ENCODE peak calls at places on chromosomes 6 and 20, in six cellular contexts. One of them, this sample, is unnamed.

GRCh38 chr6:56399250-56399671 is 151.9 kb upstream of the COL21A1 start:
- DNase-seq in GM12891: no peak
- DNase-seq in K562: no peak
- DNase-seq in GM12878: no peak
- DNase-seq in HepG2: peak
- DNase-seq in H1: peak
- DNase-seq in this sample: no peak

GRCh38 chr6:33404884-33405283 is 5.9 kb upstream of the PHF1 start:
- DNase-seq in GM12891: no peak
- DNase-seq in K562: no peak
- DNase-seq in GM12878: no peak
- DNase-seq in HepG2: no peak
- DNase-seq in H1: no peak
- DNase-seq in this sample: no peak

GRCh38 chr20:407097-407952 is 774 bp upstream of the RBCK1 start:
- DNase-seq in GM12891: peak
- DNase-seq in K562: peak
- DNase-seq in GM12878: no peak
- DNase-seq in HepG2: peak
- DNase-seq in H1: peak
- DNase-seq in this sample: peak

GRCh38 chr20:50523552-50524167 is 13.5 kb downstream of the PTPN1 start:
- DNase-seq in GM12891: no peak
- DNase-seq in K562: no peak
- DNase-seq in GM12878: no peak
- DNase-seq in HepG2: no peak
- DNase-seq in H1: no peak
- DNase-seq in this sample: no peak

GRCh38 chr20:48618052-48618451 is 209.7 kb downstream of the PREX1 start:
- DNase-seq in GM12891: no peak
- DNase-seq in K562: no peak
- DNase-seq in GM12878: no peak
- DNase-seq in HepG2: no peak
- DNase-seq in H1: no peak
- DNase-seq in this sample: no peak

GRCh38 chr20:18831830-18832229 is 18.2 kb downstream of the SCP2D1 start:
- DNase-seq in GM12891: no peak
- DNase-seq in K562: no peak
- DNase-seq in GM12878: no peak
- DNase-seq in HepG2: no peak
- DNase-seq in H1: no peak
- DNase-seq in this sample: no peak

GRCh38 chr20:1646975-1647431 is 10.6 kb downstream of the SIRPG start:
- DNase-seq in GM12891: no peak
- DNase-seq in K562: no peak
- DNase-seq in GM12878: no peak
- DNase-seq in HepG2: no peak
- DNase-seq in H1: no peak
- DNase-seq in this sample: no peak

GRCh38 chr20:8155848-8156602 is 24.0 kb downstream of the PLCB1 start:
- DNase-seq in GM12891: no peak
- DNase-seq in K562: no peak
- DNase-seq in GM12878: no peak
- DNase-seq in HepG2: peak
- DNase-seq in H1: no peak
- DNase-seq in this sample: no peak

GRCh38 chr20:37349517-37350491 is 3.9 kb downstream of the SRC start:
- DNase-seq in GM12891: no peak
- DNase-seq in K562: no peak
- DNase-seq in GM12878: no peak
- DNase-seq in HepG2: no peak
- DNase-seq in H1: no peak
- DNase-seq in this sample: no peak

GRCh38 chr20:59405819-59406218 is 105.4 kb downstream of the EDN3 start:
- DNase-seq in GM12891: no peak
- DNase-seq in K562: no peak
- DNase-seq in GM12878: no peak
- DNase-seq in HepG2: no peak
- DNase-seq in H1: no peak
- DNase-seq in this sample: no peak

GRCh38 chr20:38706482-38706881 is 17.8 kb upstream of the SLC32A1 start:
- DNase-seq in GM12891: no peak
- DNase-seq in K562: no peak
- DNase-seq in GM12878: no peak
- DNase-seq in HepG2: no peak
- DNase-seq in H1: no peak
- DNase-seq in this sample: no peak

GRCh38 chr6:140576004-140576555 is 1201.6 kb upstream of the CITED2 start:
- DNase-seq in GM12891: no peak
- DNase-seq in K562: no peak
- DNase-seq in GM12878: no peak
- DNase-seq in HepG2: no peak
- DNase-seq in H1: no peak
- DNase-seq in this sample: no peak

GRCh38 chr6:140572867-140573266 is 1198.4 kb upstream of the CITED2 start:
- DNase-seq in GM12891: no peak
- DNase-seq in K562: no peak
- DNase-seq in GM12878: no peak
- DNase-seq in HepG2: no peak
- DNase-seq in H1: no peak
- DNase-seq in this sample: no peak

GRCh38 chr6:140571139-140571538 is 1196.7 kb upstream of the CITED2 start:
- DNase-seq in GM12891: no peak
- DNase-seq in K562: no peak
- DNase-seq in GM12878: no peak
- DNase-seq in HepG2: no peak
- DNase-seq in H1: no peak
- DNase-seq in this sample: no peak

GRCh38 chr6:140567469-140567868 is 1193.0 kb upstream of the CITED2 start:
- DNase-seq in GM12891: no peak
- DNase-seq in K562: no peak
- DNase-seq in GM12878: no peak
- DNase-seq in HepG2: no peak
- DNase-seq in H1: no peak
- DNase-seq in this sample: no peak

GRCh38 chr6:140572129-140572528 is 1197.7 kb upstream of the CITED2 start:
- DNase-seq in GM12891: no peak
- DNase-seq in K562: no peak
- DNase-seq in GM12878: no peak
- DNase-seq in HepG2: no peak
- DNase-seq in H1: no peak
- DNase-seq in this sample: no peak
- TF ChIP-seq POLR2AphosphoS5 in GM12891: no peak
- TF ChIP-seq POLR2AphosphoS5 in K562: no peak
- TF ChIP-seq POLR2AphosphoS5 in GM12878: no peak
- TF ChIP-seq POLR2AphosphoS5 in HepG2: no peak
- TF ChIP-seq POLR2AphosphoS5 in H1: no peak
- TF ChIP-seq POLR2AphosphoS5 in this sample: no peak

DNA sequence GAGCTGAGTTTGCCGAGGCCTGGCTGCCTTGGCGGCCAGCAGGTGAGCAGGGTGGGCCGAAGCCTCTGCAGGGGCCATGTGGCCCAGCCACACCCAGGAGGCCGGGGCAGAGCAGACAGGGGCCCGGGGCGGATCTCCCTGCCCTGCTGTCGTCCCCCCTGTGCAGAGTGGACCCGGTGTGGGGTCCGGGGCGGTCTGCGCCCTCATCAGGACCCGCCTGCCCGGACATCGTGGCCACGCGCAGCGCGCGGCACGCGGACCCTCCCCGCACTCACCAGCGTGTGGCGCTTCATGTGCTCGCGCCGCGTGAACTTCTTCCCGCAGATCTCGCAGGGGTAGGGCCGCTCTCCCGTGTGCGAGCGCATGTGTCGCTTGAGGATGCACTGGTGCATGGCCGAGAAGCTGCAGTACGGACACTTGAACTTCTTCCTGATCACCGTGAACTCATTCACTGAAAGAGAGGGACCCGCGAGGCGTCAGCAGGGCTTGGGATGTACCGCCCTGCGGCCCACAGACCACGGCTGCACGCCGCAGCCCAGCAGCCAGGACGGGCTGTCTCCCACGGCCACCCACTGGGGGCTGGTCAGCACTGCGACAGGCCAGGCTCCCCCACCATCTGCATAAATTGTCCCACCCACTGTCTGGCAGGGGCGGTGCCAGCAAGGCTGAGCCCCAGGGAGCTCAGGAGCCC is 13.0 kb downstream of the SLC2A4RG start:
- DNase-seq in GM12891: peak
- DNase-seq in K562: peak
- DNase-seq in GM12878: no peak
- DNase-seq in HepG2: no peak
- DNase-seq in H1: no peak
- DNase-seq in this sample: no peak
- TF ChIP-seq TAF1 in GM12891: no peak
- TF ChIP-seq TAF1 in K562: no peak
- TF ChIP-seq TAF1 in GM12878: no peak
- TF ChIP-seq TAF1 in HepG2: no peak
- TF ChIP-seq TAF1 in H1: no peak
- TF ChIP-seq TAF1 in this sample: no peak

GRCh38 chr6:170306324-170307079 is at the start of gene FAM120B:
- DNase-seq in GM12891: peak
- DNase-seq in K562: peak
- DNase-seq in GM12878: peak
- DNase-seq in HepG2: peak
- DNase-seq in H1: peak
- DNase-seq in this sample: peak
- TF ChIP-seq POLR2A in GM12891: peak
- TF ChIP-seq POLR2A in K562: peak
- TF ChIP-seq POLR2A in GM12878: peak
- TF ChIP-seq POLR2A in HepG2: peak
- TF ChIP-seq POLR2A in H1: no peak
- TF ChIP-seq POLR2A in this sample: peak

DNA sequence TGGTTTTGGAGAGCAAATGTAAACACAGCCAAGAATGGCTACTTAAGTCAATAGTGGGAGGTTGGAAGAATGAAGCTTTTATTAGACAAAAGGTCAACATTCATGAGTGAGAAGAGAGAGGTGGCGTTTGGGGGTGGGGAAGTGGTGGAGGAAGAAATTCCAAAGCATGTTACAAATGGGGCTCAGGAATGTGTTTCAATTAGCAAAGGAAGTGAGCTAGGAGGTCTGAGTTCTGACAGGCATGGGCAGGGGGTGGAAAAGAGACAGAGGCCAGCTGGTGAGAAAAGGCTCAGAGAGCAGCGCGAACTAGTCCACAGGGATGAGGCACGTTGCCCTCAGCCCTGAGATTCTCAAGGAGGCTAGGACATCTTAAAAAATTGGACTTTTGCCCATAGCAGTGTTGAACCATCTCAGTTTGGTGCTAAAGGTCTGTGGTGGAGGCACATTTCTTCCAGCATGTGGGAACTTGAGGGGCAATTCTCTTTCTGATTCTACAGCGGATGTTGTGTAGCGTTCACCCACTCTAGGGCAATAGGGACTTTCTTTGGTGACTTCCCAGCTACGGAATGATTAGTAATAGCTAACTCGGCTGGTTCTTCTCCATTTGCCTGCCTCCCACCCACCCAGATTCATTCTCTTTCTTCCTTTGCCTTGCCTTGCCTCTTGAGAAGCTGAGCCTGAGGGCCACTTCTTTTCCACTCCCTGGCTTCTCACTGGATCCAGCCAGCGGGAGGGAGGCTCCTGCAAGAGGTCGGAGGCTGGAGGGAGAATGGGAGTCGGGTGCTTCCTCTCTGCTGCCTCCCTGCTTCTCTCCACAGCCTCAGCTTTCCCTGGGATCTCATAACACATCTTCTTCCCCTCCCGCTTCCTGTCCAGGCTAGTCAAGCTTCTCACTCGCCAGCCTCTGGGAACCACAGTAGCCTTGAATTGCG is 45.1 kb upstream of the NEDD9 start:
- DNase-seq in GM12891: no peak
- DNase-seq in K562: no peak
- DNase-seq in GM12878: peak
- DNase-seq in HepG2: peak
- DNase-seq in H1: peak
- DNase-seq in this sample: peak
- TF ChIP-seq POLR2AphosphoS5 in GM12891: peak
- TF ChIP-seq POLR2AphosphoS5 in K562: no peak
- TF ChIP-seq POLR2AphosphoS5 in GM12878: peak
- TF ChIP-seq POLR2AphosphoS5 in HepG2: no peak
- TF ChIP-seq POLR2AphosphoS5 in H1: no peak
- TF ChIP-seq POLR2AphosphoS5 in this sample: peak

GRCh38 chr6:158911746-158912158 is 88.2 kb downstream of the RSPH3 start:
- DNase-seq in GM12891: no peak
- DNase-seq in K562: no peak
- DNase-seq in GM12878: peak
- DNase-seq in HepG2: no peak
- DNase-seq in H1: no peak
- DNase-seq in this sample: peak
- TF ChIP-seq TAF1 in GM12891: peak
- TF ChIP-seq TAF1 in K562: no peak
- TF ChIP-seq TAF1 in GM12878: no peak
- TF ChIP-seq TAF1 in HepG2: no peak
- TF ChIP-seq TAF1 in H1: no peak
- TF ChIP-seq TAF1 in this sample: no peak

GRCh38 chr6:165988306-165988756 is 179.3 kb downstream of the TBXT start:
- DNase-seq in GM12891: no peak
- DNase-seq in K562: no peak
- DNase-seq in GM12878: no peak
- DNase-seq in HepG2: no peak
- DNase-seq in H1: no peak
- DNase-seq in this sample: no peak
- TF ChIP-seq POLR2A in GM12891: no peak
- TF ChIP-seq POLR2A in K562: no peak
- TF ChIP-seq POLR2A in GM12878: no peak
- TF ChIP-seq POLR2A in HepG2: no peak
- TF ChIP-seq POLR2A in H1: no peak
- TF ChIP-seq POLR2A in this sample: no peak

DNA sequence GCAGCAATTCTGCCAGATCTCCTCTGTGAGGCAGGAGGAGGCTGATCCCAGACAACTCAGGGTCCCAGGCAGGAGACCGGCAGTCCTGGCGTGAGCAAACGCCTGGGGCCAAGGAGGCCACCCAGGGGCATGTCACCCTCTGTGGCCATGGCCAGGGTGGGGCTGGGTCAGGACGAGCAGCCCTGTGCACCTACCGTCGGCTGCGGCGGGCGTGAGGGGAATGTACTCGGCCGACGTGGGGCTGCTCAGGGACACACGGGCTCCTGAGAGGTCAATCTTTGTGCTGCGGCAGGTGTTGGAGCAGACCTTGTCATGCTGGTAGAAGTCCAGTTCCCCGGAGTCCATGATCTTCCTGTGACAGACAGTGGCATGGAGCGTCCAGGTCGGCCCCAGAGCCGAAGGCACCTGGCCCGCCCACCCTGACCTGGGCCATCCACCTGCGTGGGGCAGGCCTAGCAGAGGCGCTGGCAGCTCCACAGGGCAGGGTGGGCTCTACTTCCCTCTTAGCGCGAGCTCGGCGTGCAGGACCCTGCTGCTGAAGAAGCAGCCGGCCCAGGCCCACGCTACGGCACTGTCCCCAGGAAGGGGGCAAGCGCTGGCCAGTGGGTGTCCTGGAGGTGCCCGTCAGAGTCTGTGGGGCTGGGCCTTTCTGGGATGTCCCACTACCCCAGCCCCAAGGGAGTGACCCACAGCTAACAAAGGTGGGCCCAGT is 21.5 kb upstream of the HELZ2 start:
- DNase-seq in GM12891: no peak
- DNase-seq in K562: no peak
- DNase-seq in GM12878: no peak
- DNase-seq in HepG2: no peak
- DNase-seq in H1: no peak
- DNase-seq in this sample: no peak
- TF ChIP-seq POLR2AphosphoS5 in GM12891: no peak
- TF ChIP-seq POLR2AphosphoS5 in K562: no peak
- TF ChIP-seq POLR2AphosphoS5 in GM12878: no peak
- TF ChIP-seq POLR2AphosphoS5 in HepG2: no peak
- TF ChIP-seq POLR2AphosphoS5 in H1: no peak
- TF ChIP-seq POLR2AphosphoS5 in this sample: no peak

This sample was measured in GM12892.